ENCODE peak calls at places on chromosomes 5 and 9, in nine cellular contexts. One of them, this sample, is unnamed.

GRCh38 chr9:101094686-101095085 is 66.2 kb downstream of the PLPPR1 start:
- DNase-seq in NCI-H1105 treated with DMSO at 0.1 percent for 48 hours: no peak
- DNase-seq in SK-N-SH: no peak
- DNase-seq in fibroblast of lung: no peak
- DNase-seq in AG08396: no peak
- DNase-seq in hippocampal formation: no peak
- DNase-seq in stimulated activated CD4-positive, alpha-beta T cell treated with anti-CD3 and anti-CD28 coated beads, Interleukin-4, amount 100 ng/mL, for 24 hours: no peak
- DNase-seq in activated CD4-positive, alpha-beta memory T cell treated with anti-CD3 and anti-CD28 coated beads for 36 hours: no peak
- DNase-seq in heart left ventricle: no peak
- DNase-seq in this sample: no peak

GRCh38 chr5:158819840-158820620 is 279.7 kb downstream of the EBF1 start:
- DNase-seq in AG08396: no peak
- DNase-seq in hippocampal formation: no peak
- DNase-seq in activated CD4-positive, alpha-beta memory T cell treated with anti-CD3 and anti-CD28 coated beads for 36 hours: peak
- DNase-seq in SK-N-SH: no peak
- DNase-seq in fibroblast of lung: peak
- DNase-seq in stimulated activated CD4-positive, alpha-beta T cell treated with anti-CD3 and anti-CD28 coated beads, Interleukin-4, amount 100 ng/mL, for 24 hours: peak
- DNase-seq in heart left ventricle: no peak
- DNase-seq in NCI-H1105 treated with DMSO at 0.1 percent for 48 hours: no peak
- DNase-seq in this sample: no peak

GRCh38 chr5:4572713-4573112 is 567.4 kb upstream of the ADAMTS16 start:
- DNase-seq in NCI-H1105 treated with DMSO at 0.1 percent for 48 hours: no peak
- DNase-seq in SK-N-SH: no peak
- DNase-seq in stimulated activated CD4-positive, alpha-beta T cell treated with anti-CD3 and anti-CD28 coated beads, Interleukin-4, amount 100 ng/mL, for 24 hours: no peak
- DNase-seq in activated CD4-positive, alpha-beta memory T cell treated with anti-CD3 and anti-CD28 coated beads for 36 hours: no peak
- DNase-seq in heart left ventricle: no peak
- DNase-seq in hippocampal formation: no peak
- DNase-seq in fibroblast of lung: peak
- DNase-seq in AG08396: no peak
- DNase-seq in this sample: no peak

GRCh38 chr5:139635606-139636206 is 12.4 kb upstream of the CXXC5 start:
- DNase-seq in fibroblast of lung: peak
- DNase-seq in NCI-H1105 treated with DMSO at 0.1 percent for 48 hours: no peak
- DNase-seq in heart left ventricle: peak
- DNase-seq in AG08396: peak
- DNase-seq in hippocampal formation: peak
- DNase-seq in SK-N-SH: peak
- DNase-seq in activated CD4-positive, alpha-beta memory T cell treated with anti-CD3 and anti-CD28 coated beads for 36 hours: no peak
- DNase-seq in stimulated activated CD4-positive, alpha-beta T cell treated with anti-CD3 and anti-CD28 coated beads, Interleukin-4, amount 100 ng/mL, for 24 hours: no peak
- DNase-seq in this sample: no peak

GRCh38 chr9:21696411-21696865 is 106.0 kb upstream of the MTAP start:
- DNase-seq in hippocampal formation: no peak
- DNase-seq in SK-N-SH: peak
- DNase-seq in stimulated activated CD4-positive, alpha-beta T cell treated with anti-CD3 and anti-CD28 coated beads, Interleukin-4, amount 100 ng/mL, for 24 hours: no peak
- DNase-seq in activated CD4-positive, alpha-beta memory T cell treated with anti-CD3 and anti-CD28 coated beads for 36 hours: no peak
- DNase-seq in heart left ventricle: no peak
- DNase-seq in NCI-H1105 treated with DMSO at 0.1 percent for 48 hours: no peak
- DNase-seq in fibroblast of lung: no peak
- DNase-seq in AG08396: no peak
- DNase-seq in this sample: no peak

GRCh38 chr5:153881687-153882086 is 157.0 kb downstream of the FAM114A2 start:
- DNase-seq in stimulated activated CD4-positive, alpha-beta T cell treated with anti-CD3 and anti-CD28 coated beads, Interleukin-4, amount 100 ng/mL, for 24 hours: no peak
- DNase-seq in AG08396: no peak
- DNase-seq in SK-N-SH: no peak
- DNase-seq in NCI-H1105 treated with DMSO at 0.1 percent for 48 hours: no peak
- DNase-seq in heart left ventricle: no peak
- DNase-seq in hippocampal formation: no peak
- DNase-seq in activated CD4-positive, alpha-beta memory T cell treated with anti-CD3 and anti-CD28 coated beads for 36 hours: no peak
- DNase-seq in fibroblast of lung: no peak
- DNase-seq in this sample: no peak

GRCh38 chr9:77961541-77961940 is 70.1 kb downstream of the GNAQ start:
- DNase-seq in NCI-H1105 treated with DMSO at 0.1 percent for 48 hours: no peak
- DNase-seq in AG08396: no peak
- DNase-seq in activated CD4-positive, alpha-beta memory T cell treated with anti-CD3 and anti-CD28 coated beads for 36 hours: no peak
- DNase-seq in fibroblast of lung: peak
- DNase-seq in stimulated activated CD4-positive, alpha-beta T cell treated with anti-CD3 and anti-CD28 coated beads, Interleukin-4, amount 100 ng/mL, for 24 hours: no peak
- DNase-seq in SK-N-SH: no peak
- DNase-seq in hippocampal formation: no peak
- DNase-seq in heart left ventricle: no peak
- DNase-seq in this sample: no peak

GRCh38 chr9:113912816-113913215 is 36.7 kb downstream of the ZNF618 start:
- DNase-seq in heart left ventricle: no peak
- DNase-seq in AG08396: no peak
- DNase-seq in fibroblast of lung: no peak
- DNase-seq in activated CD4-positive, alpha-beta memory T cell treated with anti-CD3 and anti-CD28 coated beads for 36 hours: no peak
- DNase-seq in stimulated activated CD4-positive, alpha-beta T cell treated with anti-CD3 and anti-CD28 coated beads, Interleukin-4, amount 100 ng/mL, for 24 hours: no peak
- DNase-seq in SK-N-SH: no peak
- DNase-seq in hippocampal formation: no peak
- DNase-seq in NCI-H1105 treated with DMSO at 0.1 percent for 48 hours: no peak
- DNase-seq in this sample: no peak

GRCh38 chr9:90847971-90848370 is 46.4 kb downstream of the SYK start:
- DNase-seq in activated CD4-positive, alpha-beta memory T cell treated with anti-CD3 and anti-CD28 coated beads for 36 hours: no peak
- DNase-seq in hippocampal formation: no peak
- DNase-seq in SK-N-SH: no peak
- DNase-seq in NCI-H1105 treated with DMSO at 0.1 percent for 48 hours: no peak
- DNase-seq in stimulated activated CD4-positive, alpha-beta T cell treated with anti-CD3 and anti-CD28 coated beads, Interleukin-4, amount 100 ng/mL, for 24 hours: no peak
- DNase-seq in fibroblast of lung: no peak
- DNase-seq in AG08396: no peak
- DNase-seq in heart left ventricle: no peak
- DNase-seq in this sample: no peak

This sample was measured in activated T-helper 1 cell treated with anti-CD3 and anti-CD28 coated beads, Interleukin-2, amount 50 U/mL, for 16 hours.